ENCODE peak calls at places on chromosomes 16 and 17, in ten cellular contexts. Q is transverse colon, O is suprapubic skin, A is SK-N-SH, W is A549, B is H1, D is stomach, P is tibial nerve, K is upper lobe of left lung, S is GM12878. T is an unnamed sample.

GRCh38 chr16:15498427-15499175 is 64.2 kb downstream of the BMERB1 start:
- DNase-seq in Q (no peak), O (no peak), A (no peak), W (no peak), B (no peak), D (no peak), P (no peak), K (no peak), S (no peak), T (no peak)

GRCh38 chr17:28716740-28717577 is 709 bp downstream of the RAB34 start:
- DNase-seq in Q (no peak), O (peak), A (no peak), W (peak), B (no peak), D (no peak), P (no peak), K (peak), S (no peak), T (peak)

GRCh38 chr17:77961741-77962140 is 3.2 kb downstream of the TNRC6C start:
- DNase-seq in Q (no peak), O (no peak), A (no peak), W (no peak), B (no peak), D (no peak), P (no peak), K (no peak), S (no peak), T (no peak)

GRCh38 chr17:40553694-40554534 is 11.4 kb downstream of the CCR7 start:
- DNase-seq in Q (no peak), O (peak), A (no peak), W (no peak), B (no peak), D (peak), P (peak), K (peak), S (no peak), T (peak)

GRCh38 chr16:87206646-87207451 is 110.3 kb downstream of the C16orf95 start:
- DNase-seq in Q (no peak), O (no peak), A (no peak), W (peak), B (no peak), D (no peak), P (no peak), K (no peak), S (no peak), T (no peak)

GRCh38 chr16:8310816-8311215 is 279.5 kb downstream of the TMEM114 start:
- DNase-seq in Q (no peak), O (no peak), A (no peak), W (no peak), B (no peak), D (no peak), P (no peak), K (no peak), S (no peak), T (no peak)

GRCh38 chr17:15432807-15433547 is 34.4 kb downstream of the CDRT4 start:
- DNase-seq in Q (no peak), O (no peak), A (no peak), W (no peak), B (no peak), D (no peak), P (no peak), K (no peak), S (no peak), T (no peak)

GRCh38 chr17:68004201-68004600 is 7.9 kb upstream of the C17orf58 start:
- DNase-seq in Q (no peak), O (peak), A (no peak), W (no peak), B (no peak), D (no peak), P (no peak), K (no peak), S (no peak), T (no peak)

GRCh38 chr17:31314788-31315105 is 893 bp upstream of the EVI2B start:
- DNase-seq in Q (no peak), O (no peak), A (no peak), W (no peak), B (no peak), D (no peak), P (no peak), K (no peak), S (no peak), T (no peak)

GRCh38 chr16:20792216-20792615 is 14.1 kb downstream of the ERI2 start:
- DNase-seq in Q (no peak), O (no peak), A (no peak), W (no peak), B (no peak), D (no peak), P (no peak), K (no peak), S (no peak), T (no peak)

GRCh38 chr16:1311738-1312458 is 2.5 kb downstream of the UBE2I start:
- DNase-seq in Q (no peak), O (no peak), A (no peak), W (no peak), B (no peak), D (no peak), P (no peak), K (no peak), S (no peak), T (no peak)

GRCh38 chr17:4679652-4680051 is 24.3 kb downstream of the PELP1 start:
- DNase-seq in Q (no peak), O (no peak), A (no peak), W (peak), B (no peak), D (no peak), P (no peak), K (no peak), S (no peak), T (no peak)

GRCh38 chr17:17681744-17682292 is 560 bp downstream of the RAI1 start:
- DNase-seq in Q (peak), O (peak), A (peak), W (peak), B (no peak), D (no peak), P (no peak), K (peak), S (no peak), T (peak)

GRCh38 chr17:8837438-8838075 is 29.9 kb downstream of the PIK3R6 start:
- DNase-seq in Q (no peak), O (no peak), A (no peak), W (no peak), B (no peak), D (no peak), P (no peak), K (no peak), S (no peak), T (peak)

GRCh38 chr16:88297178-88297720 is 85.5 kb upstream of the ZNF469 start:
- DNase-seq in Q (no peak), O (no peak), A (no peak), W (no peak), B (no peak), D (no peak), P (no peak), K (no peak), S (no peak), T (no peak)

GRCh38 chr16:22220076-22220453 is 14.0 kb downstream of the EEF2K start:
- DNase-seq in Q (peak), O (no peak), A (no peak), W (no peak), B (no peak), D (no peak), P (no peak), K (no peak), S (no peak), T (peak)

GRCh38 chr17:13943859-13944258 is 125.4 kb upstream of the COX10 start:
- DNase-seq in Q (no peak), O (no peak), A (no peak), W (no peak), B (no peak), D (no peak), P (no peak), K (no peak), S (no peak), T (no peak)

GRCh38 chr16:89293276-89294143 is 76.0 kb downstream of the ZNF778 start:
- DNase-seq in Q (no peak), O (no peak), A (no peak), W (no peak), B (peak), D (peak), P (no peak), K (no peak), S (no peak), T (no peak)

GRCh38 chr17:70109497-70109896 is 34.5 kb downstream of the KCNJ16 start:
- DNase-seq in Q (no peak), O (no peak), A (no peak), W (no peak), B (no peak), D (no peak), P (no peak), K (no peak), S (no peak), T (no peak)

GRCh38 chr16:799111-799947 is 1.2 kb downstream of the GNG13 start:
- DNase-seq in Q (no peak), O (no peak), A (no peak), W (no peak), B (no peak), D (no peak), P (no peak), K (peak), S (no peak), T (no peak)

GRCh38 chr17:64326420-64327054 is 63.5 kb upstream of the TEX2 start:
- DNase-seq in Q (peak), O (peak), A (no peak), W (peak), B (no peak), D (peak), P (peak), K (peak), S (no peak), T (peak)

GRCh38 chr16:23863511-23864422 is 28.0 kb downstream of the PRKCB start:
- DNase-seq in Q (peak), O (no peak), A (no peak), W (no peak), B (no peak), D (no peak), P (no peak), K (no peak), S (no peak), T (no peak)

GRCh38 chr17:4565209-4566141 is 5.1 kb upstream of the GGT6 start:
- DNase-seq in Q (peak), O (no peak), A (peak), W (peak), B (no peak), D (peak), P (peak), K (no peak), S (no peak), T (peak)

GRCh38 chr17:57727776-57728175 is 17.3 kb downstream of the CCDC182 start:
- DNase-seq in Q (no peak), O (no peak), A (no peak), W (no peak), B (no peak), D (no peak), P (no peak), K (no peak), S (no peak), T (no peak)

GRCh38 chr16:67528222-67528869 is at the start of gene RIPOR1:
- DNase-seq in Q (peak), O (peak), A (peak), W (peak), B (no peak), D (peak), P (no peak), K (peak), S (no peak), T (peak)

GRCh38 chr16:67528870-67529638 is 425 bp downstream of the RIPOR1 start:
- DNase-seq in Q (peak), O (peak), A (peak), W (peak), B (no peak), D (no peak), P (no peak), K (peak), S (no peak), T (no peak)

GRCh38 chr16:67529639-67530012 is 997 bp downstream of the RIPOR1 start:
- DNase-seq in Q (no peak), O (no peak), A (peak), W (no peak), B (no peak), D (no peak), P (no peak), K (peak), S (no peak), T (no peak)

GRCh38 chr16:67525176-67525860 is 3.3 kb upstream of the RIPOR1 start:
- DNase-seq in Q (no peak), O (no peak), A (no peak), W (no peak), B (no peak), D (no peak), P (no peak), K (no peak), S (no peak), T (no peak)

DNA sequence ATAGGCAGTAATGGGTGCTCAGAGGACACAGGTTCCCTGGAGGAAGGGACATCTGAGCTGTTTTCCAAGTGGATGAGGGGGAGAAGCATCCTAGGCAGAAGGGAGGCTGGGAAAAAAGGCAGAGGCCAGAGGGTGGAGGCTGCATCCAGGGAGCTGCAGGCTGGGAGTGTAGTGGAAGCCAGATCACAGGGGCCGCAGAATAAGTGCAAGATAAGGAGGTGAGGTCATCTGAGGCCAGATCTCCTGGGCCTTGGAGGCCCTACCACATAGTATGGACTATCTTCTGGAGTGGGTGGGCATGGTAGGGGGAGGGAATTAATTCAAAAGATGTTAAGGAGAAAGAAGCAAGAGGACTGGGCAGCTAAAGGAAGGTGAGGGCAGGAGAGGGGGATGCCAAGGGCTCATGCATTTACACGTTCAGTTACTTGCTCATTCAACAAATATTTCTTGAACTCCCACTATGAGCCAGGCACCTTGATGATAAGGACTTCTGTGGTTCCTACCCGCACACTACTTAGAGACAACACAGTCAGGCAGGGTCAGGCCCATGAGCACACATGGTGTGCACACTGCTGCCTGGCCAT is 2.4 kb upstream of the RIPOR1 start:
- DNase-seq in Q (no peak), O (no peak), A (no peak), W (no peak), B (no peak), D (no peak), P (no peak), K (no peak), S (no peak), T (no peak)
- TF ChIP-seq EP300 in Q (no peak), O (no peak), A (no peak), W (no peak), B (no peak), D (no peak), P (no peak), K (no peak), S (no peak), T (no peak)

GRCh38 chr17:72422204-72422504 is 301.3 kb downstream of the SOX9 start:
- DNase-seq in Q (no peak), O (no peak), A (no peak), W (no peak), B (no peak), D (no peak), P (no peak), K (no peak), S (no peak), T (no peak)

GRCh38 chr17:72417627-72418026 is 296.8 kb downstream of the SOX9 start:
- DNase-seq in Q (no peak), O (no peak), A (no peak), W (no peak), B (no peak), D (no peak), P (no peak), K (no peak), S (no peak), T (no peak)

GRCh38 chr17:72420775-72421127 is 299.9 kb downstream of the SOX9 start:
- DNase-seq in Q (no peak), O (no peak), A (no peak), W (no peak), B (no peak), D (no peak), P (no peak), K (no peak), S (no peak), T (no peak)

GRCh38 chr17:72421128-72422092 is 300.6 kb downstream of the SOX9 start:
- DNase-seq in Q (peak), O (no peak), A (no peak), W (peak), B (no peak), D (peak), P (no peak), K (no peak), S (peak), T (no peak)

DNA sequence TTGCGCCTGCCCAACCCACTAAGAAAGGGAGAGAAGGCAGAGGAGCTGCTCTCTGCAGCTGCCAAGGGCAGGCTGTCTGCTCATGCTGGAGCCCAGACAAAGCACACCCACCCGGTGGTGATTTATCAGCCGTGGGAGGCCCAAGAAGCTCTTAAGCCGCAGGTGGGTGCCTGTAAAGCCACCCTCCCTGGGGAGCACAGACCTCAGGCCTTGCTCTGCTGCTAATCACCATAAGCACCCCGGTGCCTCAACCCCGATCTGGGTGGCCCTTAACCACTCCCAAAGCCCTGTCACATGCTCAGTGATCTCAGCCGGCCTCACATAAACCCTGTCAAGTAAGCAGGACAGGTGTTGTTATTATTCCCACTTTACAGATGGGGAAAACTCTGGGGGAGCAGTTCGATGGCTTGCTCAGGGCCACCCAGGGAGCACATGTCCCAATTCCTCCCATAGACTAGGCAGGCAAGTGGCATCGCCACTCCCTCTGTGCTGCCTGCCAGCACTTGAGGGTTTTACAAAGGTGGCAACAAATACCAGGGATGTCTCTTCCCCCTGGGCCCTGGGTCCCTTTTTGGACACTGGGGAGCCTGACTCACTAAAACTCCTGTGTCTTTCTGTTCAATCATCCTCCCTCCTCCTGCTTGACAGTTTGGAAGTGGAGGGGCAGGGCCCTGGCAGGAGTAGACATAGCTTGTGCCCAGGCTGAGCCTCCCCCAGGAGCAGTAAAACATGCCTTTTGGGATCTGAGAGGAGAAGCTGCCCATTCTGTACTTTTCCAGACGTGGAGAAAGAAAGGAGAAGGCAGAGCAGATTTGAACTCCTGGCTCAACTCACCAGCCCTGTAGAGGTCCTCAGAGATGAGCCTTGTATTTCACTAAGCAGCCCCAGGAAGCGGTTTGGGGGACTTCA is 299.3 kb downstream of the SOX9 start:
- DNase-seq in Q (peak), O (no peak), A (no peak), W (no peak), B (no peak), D (no peak), P (no peak), K (no peak), S (peak), T (no peak)
- TF ChIP-seq EP300 in Q (no peak), O (no peak), A (no peak), W (no peak), B (no peak), D (no peak), P (no peak), K (no peak), S (peak), T (no peak)

DNA sequence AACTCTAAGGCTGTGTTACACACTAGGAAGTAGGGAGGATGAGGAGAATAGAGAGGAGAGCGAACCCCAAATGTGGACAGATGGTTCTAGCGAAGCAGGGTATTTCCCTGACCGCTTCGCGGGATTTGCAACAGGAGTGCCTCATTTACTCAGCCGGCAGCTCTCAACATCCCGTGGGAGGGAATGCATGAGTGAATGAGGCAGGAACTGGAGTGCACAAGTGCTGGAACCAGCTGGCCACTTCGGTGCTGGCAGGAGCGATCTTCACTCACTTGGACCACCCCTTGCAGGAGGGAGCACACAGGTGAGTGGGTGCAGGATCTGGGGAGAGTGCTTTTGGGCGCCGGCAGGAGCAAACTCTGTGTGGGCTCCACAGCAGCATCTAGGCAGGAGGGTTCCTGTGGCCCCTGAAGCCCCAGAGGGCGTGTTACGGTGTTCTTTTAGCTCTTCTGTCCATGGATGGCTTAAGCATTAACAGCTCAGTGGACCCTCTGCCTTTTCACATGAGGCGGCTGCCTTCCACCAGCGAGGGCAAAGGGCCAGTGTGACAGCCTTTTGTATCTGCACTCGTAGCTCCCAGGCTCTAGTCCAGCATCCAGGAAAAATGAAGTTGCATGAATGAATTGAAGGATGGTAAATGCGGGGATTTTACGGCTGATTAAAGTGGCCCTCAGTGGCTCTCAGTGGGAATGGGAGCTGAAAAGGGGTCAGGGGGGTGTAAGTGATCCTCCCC is 17.4 kb upstream of the ZNHIT3 start:
- DNase-seq in Q (no peak), O (no peak), A (no peak), W (no peak), B (no peak), D (no peak), P (no peak), K (no peak), S (no peak), T (peak)
- TF ChIP-seq EP300 in Q (no peak), O (no peak), A (no peak), W (no peak), B (no peak), D (no peak), P (no peak), K (no peak), S (no peak), T (no peak)

GRCh38 chr17:22305356-22306071 is 613.2 kb downstream of the KCNJ18 start:
- DNase-seq in Q (no peak), O (no peak), A (no peak), W (no peak), B (no peak), D (no peak), P (no peak), K (peak), S (no peak), T (no peak)

DNA sequence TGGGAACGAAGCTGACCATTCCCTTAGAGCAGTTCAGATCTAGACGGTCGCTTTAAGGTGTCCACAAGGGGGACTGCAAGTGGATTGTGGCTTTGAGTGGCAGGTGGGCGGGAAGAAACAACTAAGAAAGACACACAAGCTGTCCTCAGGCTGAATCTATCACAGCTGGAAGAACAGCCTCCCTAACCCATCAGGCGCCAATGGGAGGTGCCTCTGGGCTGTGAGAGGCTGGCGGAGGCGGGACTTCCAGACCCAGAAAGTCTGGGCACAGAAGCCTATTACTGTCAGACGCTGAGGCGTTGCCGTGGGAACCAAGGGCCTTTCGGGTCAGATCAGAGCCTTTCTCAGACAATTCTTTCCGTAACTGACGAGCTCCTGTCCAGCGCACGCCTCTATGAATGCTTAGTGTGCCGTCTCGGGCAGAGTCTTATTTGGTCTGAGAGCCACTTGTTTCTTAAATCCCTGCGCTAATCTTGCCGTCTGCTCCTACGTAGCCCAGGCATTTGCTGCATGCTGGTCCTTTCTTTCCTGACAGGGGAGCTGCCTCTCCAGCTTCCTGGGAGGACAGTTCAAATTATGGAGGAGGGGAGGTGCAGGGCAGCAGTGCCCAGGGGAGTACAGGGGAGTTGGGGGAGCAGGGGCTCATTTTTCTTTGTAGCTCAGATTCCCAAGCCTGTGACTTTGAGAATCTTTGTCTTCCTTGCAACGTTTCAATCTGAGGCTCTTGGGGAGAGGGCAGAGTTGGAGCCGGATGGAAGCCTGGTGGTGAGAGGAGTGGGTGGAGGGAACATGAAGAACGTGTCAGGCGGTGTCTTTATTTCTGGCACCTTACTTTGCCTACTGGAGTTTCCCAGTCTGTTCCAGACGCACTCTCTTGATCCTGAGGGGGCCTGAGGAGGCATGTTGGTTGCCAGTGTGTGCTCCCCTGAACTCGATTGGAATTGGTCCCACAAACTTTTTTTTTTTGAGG is 618.7 kb downstream of the KCNJ18 start:
- DNase-seq in Q (no peak), O (no peak), A (no peak), W (peak), B (no peak), D (no peak), P (no peak), K (no peak), S (no peak), T (no peak)
- TF ChIP-seq EP300 in Q (no peak), O (no peak), A (no peak), W (no peak), B (no peak), D (no peak), P (no peak), K (no peak), S (no peak), T (no peak)

T was measured in sigmoid colon.